ENCODE peak calls at places on chromosomes 2 and 18, in nine cellular contexts. One of them, this sample, is unnamed.

GRCh38 chr18:65279668-65280305 is 471.0 kb upstream of the CDH7 start:
- DNase-seq in epithelial cell of esophagus: no peak
- DNase-seq in HFFc6: no peak
- DNase-seq in K562: no peak
- DNase-seq in transverse colon: no peak
- DNase-seq in ascending aorta: no peak
- DNase-seq in lower lobe of right lung: no peak
- DNase-seq in lower leg skin: no peak
- DNase-seq in cardiac muscle cell: no peak
- DNase-seq in this sample: no peak

GRCh38 chr2:165440367-165440766 is 29.1 kb upstream of the CSRNP3 start:
- DNase-seq in cardiac muscle cell: peak; percentile 81
- DNase-seq in lower leg skin: no peak
- DNase-seq in transverse colon: no peak
- DNase-seq in ascending aorta: no peak
- DNase-seq in lower lobe of right lung: no peak
- DNase-seq in epithelial cell of esophagus: no peak
- DNase-seq in HFFc6: peak; percentile 4
- DNase-seq in K562: no peak
- DNase-seq in this sample: peak; percentile 45

GRCh38 chr18:44651453-44651852 is 29.2 kb upstream of the SETBP1 start:
- DNase-seq in transverse colon: no peak
- DNase-seq in HFFc6: peak; percentile 33
- DNase-seq in ascending aorta: peak; percentile 64
- DNase-seq in K562: peak; percentile 47
- DNase-seq in epithelial cell of esophagus: peak; percentile 66
- DNase-seq in lower leg skin: no peak
- DNase-seq in lower lobe of right lung: no peak
- DNase-seq in cardiac muscle cell: peak; percentile 96
- DNase-seq in this sample: no peak

GRCh38 chr2:2238726-2239269 is 92.3 kb downstream of the MYT1L start:
- DNase-seq in HFFc6: no peak
- DNase-seq in ascending aorta: no peak
- DNase-seq in cardiac muscle cell: no peak
- DNase-seq in lower leg skin: no peak
- DNase-seq in K562: no peak
- DNase-seq in transverse colon: no peak
- DNase-seq in epithelial cell of esophagus: no peak
- DNase-seq in lower lobe of right lung: no peak
- DNase-seq in this sample: no peak

GRCh38 chr2:208820289-208820688 is 413.7 kb downstream of the PTH2R start:
- DNase-seq in K562: peak; percentile 2
- DNase-seq in epithelial cell of esophagus: peak; percentile 57
- DNase-seq in lower lobe of right lung: no peak
- DNase-seq in transverse colon: no peak
- DNase-seq in HFFc6: no peak
- DNase-seq in lower leg skin: no peak
- DNase-seq in ascending aorta: no peak
- DNase-seq in cardiac muscle cell: no peak
- DNase-seq in this sample: no peak

GRCh38 chr2:8315766-8316165 is 366.1 kb upstream of the ID2 start:
- DNase-seq in HFFc6: no peak
- DNase-seq in transverse colon: no peak
- DNase-seq in epithelial cell of esophagus: no peak
- DNase-seq in lower lobe of right lung: no peak
- DNase-seq in cardiac muscle cell: no peak
- DNase-seq in K562: peak; percentile 61
- DNase-seq in lower leg skin: no peak
- DNase-seq in ascending aorta: peak; percentile 60
- DNase-seq in this sample: no peak

GRCh38 chr2:128489580-128490273 is 171.1 kb upstream of the HS6ST1 start:
- DNase-seq in lower leg skin: no peak
- DNase-seq in HFFc6: no peak
- DNase-seq in epithelial cell of esophagus: no peak
- DNase-seq in K562: no peak
- DNase-seq in transverse colon: no peak
- DNase-seq in ascending aorta: peak; percentile 27
- DNase-seq in lower lobe of right lung: no peak
- DNase-seq in cardiac muscle cell: peak; percentile 21
- DNase-seq in this sample: no peak

GRCh38 chr18:615773-616172 is 19.0 kb downstream of the CLUL1 start:
- DNase-seq in ascending aorta: no peak
- DNase-seq in K562: peak; percentile 24
- DNase-seq in HFFc6: no peak
- DNase-seq in lower leg skin: peak; percentile 17
- DNase-seq in cardiac muscle cell: no peak
- DNase-seq in transverse colon: no peak
- DNase-seq in lower lobe of right lung: no peak
- DNase-seq in epithelial cell of esophagus: peak; percentile 29
- DNase-seq in this sample: no peak

GRCh38 chr18:75915941-75916640 is 488.6 kb upstream of the SMIM21 start:
- DNase-seq in HFFc6: no peak
- DNase-seq in cardiac muscle cell: peak; percentile 9
- DNase-seq in ascending aorta: no peak
- DNase-seq in transverse colon: no peak
- DNase-seq in lower leg skin: no peak
- DNase-seq in lower lobe of right lung: no peak
- DNase-seq in K562: no peak
- DNase-seq in epithelial cell of esophagus: no peak
- DNase-seq in this sample: peak; percentile 65

GRCh38 chr2:198309673-198310280 is 505.4 kb downstream of the PLCL1 start:
- DNase-seq in K562: peak; percentile 54
- DNase-seq in epithelial cell of esophagus: peak; percentile 58
- DNase-seq in ascending aorta: no peak
- DNase-seq in lower lobe of right lung: no peak
- DNase-seq in transverse colon: peak; percentile 73
- DNase-seq in HFFc6: peak; percentile 42
- DNase-seq in cardiac muscle cell: peak; percentile 65
- DNase-seq in lower leg skin: peak; percentile 21
- DNase-seq in this sample: peak; percentile 72

GRCh38 chr18:26429535-26429934 is 118.8 kb downstream of the KCTD1 start:
- DNase-seq in HFFc6: peak; percentile 83
- DNase-seq in ascending aorta: no peak
- DNase-seq in transverse colon: no peak
- DNase-seq in cardiac muscle cell: peak; percentile 81
- DNase-seq in K562: no peak
- DNase-seq in lower lobe of right lung: no peak
- DNase-seq in epithelial cell of esophagus: peak; percentile 91
- DNase-seq in lower leg skin: no peak
- DNase-seq in this sample: no peak

GRCh38 chr2:228180126-228181097 is 1.1 kb downstream of the SPHKAP start:
- DNase-seq in lower leg skin: no peak
- DNase-seq in HFFc6: peak; percentile 17
- DNase-seq in lower lobe of right lung: no peak
- DNase-seq in epithelial cell of esophagus: no peak
- DNase-seq in ascending aorta: no peak
- DNase-seq in K562: no peak
- DNase-seq in transverse colon: no peak
- DNase-seq in cardiac muscle cell: no peak
- DNase-seq in this sample: peak; percentile 19

GRCh38 chr2:238242731-238243495 is 3.1 kb upstream of the HES6 start:
- DNase-seq in epithelial cell of esophagus: no peak
- DNase-seq in cardiac muscle cell: peak; percentile 54
- DNase-seq in K562: no peak
- DNase-seq in lower leg skin: no peak
- DNase-seq in ascending aorta: peak; percentile 81
- DNase-seq in lower lobe of right lung: no peak
- DNase-seq in transverse colon: peak; percentile 49
- DNase-seq in HFFc6: no peak
- DNase-seq in this sample: no peak

GRCh38 chr2:190216829-190217228 is 102.8 kb downstream of the HIBCH start:
- DNase-seq in cardiac muscle cell: peak; percentile 3
- DNase-seq in lower lobe of right lung: no peak
- DNase-seq in lower leg skin: peak; percentile 16
- DNase-seq in transverse colon: peak; percentile 33
- DNase-seq in ascending aorta: no peak
- DNase-seq in HFFc6: no peak
- DNase-seq in K562: peak; percentile 38
- DNase-seq in epithelial cell of esophagus: no peak
- DNase-seq in this sample: peak; percentile 22

GRCh38 chr2:111071480-111072143 is 49.1 kb upstream of the BCL2L11 start:
- DNase-seq in lower lobe of right lung: no peak
- DNase-seq in HFFc6: peak; percentile 58
- DNase-seq in lower leg skin: peak; percentile 32
- DNase-seq in transverse colon: no peak
- DNase-seq in K562: no peak
- DNase-seq in ascending aorta: no peak
- DNase-seq in epithelial cell of esophagus: peak; percentile 60
- DNase-seq in cardiac muscle cell: peak; percentile 88
- DNase-seq in this sample: peak; percentile 36

GRCh38 chr2:196961889-196962288 is 35.4 kb upstream of the PGAP1 start:
- DNase-seq in lower lobe of right lung: no peak
- DNase-seq in lower leg skin: no peak
- DNase-seq in cardiac muscle cell: no peak
- DNase-seq in epithelial cell of esophagus: no peak
- DNase-seq in K562: no peak
- DNase-seq in transverse colon: no peak
- DNase-seq in HFFc6: no peak
- DNase-seq in ascending aorta: no peak
- DNase-seq in this sample: no peak

GRCh38 chr2:36770542-36771287 is 74.2 kb downstream of the VIT start:
- DNase-seq in epithelial cell of esophagus: peak; percentile 67
- DNase-seq in HFFc6: peak; percentile 35
- DNase-seq in cardiac muscle cell: peak; percentile 49
- DNase-seq in lower leg skin: no peak
- DNase-seq in lower lobe of right lung: peak; percentile 57
- DNase-seq in ascending aorta: no peak
- DNase-seq in K562: peak; percentile 81
- DNase-seq in transverse colon: peak; percentile 17
- DNase-seq in this sample: peak; percentile 60
- TF ChIP-seq CTCF in epithelial cell of esophagus: peak; percentile 73
- TF ChIP-seq CTCF in HFFc6: peak; percentile 92
- TF ChIP-seq CTCF in cardiac muscle cell: peak; percentile 62
- TF ChIP-seq CTCF in lower leg skin: no peak
- TF ChIP-seq CTCF in lower lobe of right lung: peak; percentile 46
- TF ChIP-seq CTCF in ascending aorta: no peak
- TF ChIP-seq CTCF in K562: peak; percentile 93
- TF ChIP-seq CTCF in transverse colon: peak; percentile 45
- TF ChIP-seq CTCF in this sample: peak; percentile 86

GRCh38 chr2:119436993-119437772 is 5.5 kb downstream of the TMEM37 start:
- DNase-seq in HFFc6: no peak
- DNase-seq in cardiac muscle cell: no peak
- DNase-seq in transverse colon: no peak
- DNase-seq in K562: no peak
- DNase-seq in lower leg skin: no peak
- DNase-seq in lower lobe of right lung: no peak
- DNase-seq in epithelial cell of esophagus: no peak
- DNase-seq in ascending aorta: no peak
- DNase-seq in this sample: no peak
- TF ChIP-seq CTCF in HFFc6: no peak
- TF ChIP-seq CTCF in cardiac muscle cell: no peak
- TF ChIP-seq CTCF in transverse colon: no peak
- TF ChIP-seq CTCF in K562: no peak
- TF ChIP-seq CTCF in lower leg skin: no peak
- TF ChIP-seq CTCF in lower lobe of right lung: no peak
- TF ChIP-seq CTCF in epithelial cell of esophagus: no peak
- TF ChIP-seq CTCF in ascending aorta: no peak
- TF ChIP-seq CTCF in this sample: no peak

GRCh38 chr2:32135409-32135808 is 30.3 kb upstream of the SLC30A6 start:
- DNase-seq in transverse colon: peak; percentile 28
- DNase-seq in cardiac muscle cell: peak; percentile 68
- DNase-seq in lower leg skin: no peak
- DNase-seq in HFFc6: peak; percentile 82
- DNase-seq in epithelial cell of esophagus: peak; percentile 69
- DNase-seq in K562: peak; percentile 52
- DNase-seq in lower lobe of right lung: no peak
- DNase-seq in ascending aorta: no peak
- DNase-seq in this sample: no peak
- TF ChIP-seq CTCF in transverse colon: peak; percentile 37
- TF ChIP-seq CTCF in cardiac muscle cell: peak; percentile 33
- TF ChIP-seq CTCF in lower leg skin: no peak
- TF ChIP-seq CTCF in HFFc6: peak; percentile 75
- TF ChIP-seq CTCF in epithelial cell of esophagus: peak; percentile 16
- TF ChIP-seq CTCF in K562: peak; percentile 47
- TF ChIP-seq CTCF in lower lobe of right lung: peak; percentile 22
- TF ChIP-seq CTCF in ascending aorta: no peak
- TF ChIP-seq CTCF in this sample: peak; percentile 48

GRCh38 chr18:50866765-50867164 is 12.2 kb upstream of the ME2 start:
- DNase-seq in lower lobe of right lung: no peak
- DNase-seq in lower leg skin: no peak
- DNase-seq in HFFc6: peak; percentile 14
- DNase-seq in epithelial cell of esophagus: no peak
- DNase-seq in cardiac muscle cell: peak; percentile 39
- DNase-seq in transverse colon: no peak
- DNase-seq in K562: no peak
- DNase-seq in ascending aorta: no peak
- DNase-seq in this sample: no peak
- TF ChIP-seq CTCF in lower lobe of right lung: no peak
- TF ChIP-seq CTCF in lower leg skin: no peak
- TF ChIP-seq CTCF in HFFc6: peak; percentile 50
- TF ChIP-seq CTCF in epithelial cell of esophagus: peak; percentile 14
- TF ChIP-seq CTCF in cardiac muscle cell: peak; percentile 23
- TF ChIP-seq CTCF in transverse colon: no peak
- TF ChIP-seq CTCF in K562: peak; percentile 38
- TF ChIP-seq CTCF in ascending aorta: no peak
- TF ChIP-seq CTCF in this sample: no peak

This sample was measured in endothelial cell.